ENCODE peak calls at places on chromosomes 6 and 20, in nine cellular contexts. L, S, W, Q, B, G, C, I and O are unnamed samples.

GRCh38 chr6:100538086-100538485 is 73.4 kb upstream of the SIM1 start:
- DNase-seq in G (peak; percentile 4), Q (peak; percentile 5), I (no peak), B (no peak), C (no peak), L (no peak), S (peak; percentile 19), W (no peak), O (peak; percentile 44)

GRCh38 chr6:141486942-141487341 is 645.8 kb upstream of the GJE1 start:
- DNase-seq in B (no peak), W (no peak), C (no peak), L (no peak), S (no peak), Q (no peak), I (no peak), G (no peak), O (no peak)

GRCh38 chr6:4133941-4134838 is 1.2 kb downstream of the ECI2 start:
- DNase-seq in B (peak; percentile 50), I (no peak), G (no peak), S (peak; percentile 20), W (no peak), L (peak; percentile 35), Q (no peak), C (peak; percentile 57), O (peak; percentile 30)

GRCh38 chr20:297925-298754 is 770 bp downstream of the ZCCHC3 start:
- DNase-seq in L (peak; percentile 78), B (peak; percentile 85), Q (peak; percentile 84), S (peak; percentile 77), G (no peak), W (no peak), C (peak; percentile 85), I (no peak), O (peak; percentile 74)

GRCh38 chr6:94562846-94563245 is 1014.5 kb upstream of the MANEA start:
- DNase-seq in W (no peak), G (no peak), Q (no peak), L (no peak), B (no peak), S (no peak), C (no peak), I (no peak), O (no peak)

GRCh38 chr6:52407467-52407866 is 12.7 kb upstream of the EFHC1 start:
- DNase-seq in C (no peak), I (no peak), L (no peak), Q (peak; percentile 63), S (peak; percentile 60), W (no peak), G (no peak), B (no peak), O (peak; percentile 61)

GRCh38 chr6:17790486-17790885 is 83.8 kb upstream of the NUP153 start:
- DNase-seq in C (no peak), B (no peak), S (peak; percentile 14), I (no peak), W (no peak), L (no peak), G (no peak), Q (peak; percentile 1), O (no peak)

GRCh38 chr6:122580731-122581130 is 29.5 kb upstream of the PKIB start:
- DNase-seq in S (no peak), C (no peak), W (no peak), I (no peak), L (no peak), G (no peak), B (no peak), Q (no peak), O (peak; percentile 21)

GRCh38 chr6:22248513-22249308 is 48.1 kb downstream of the PRL start:
- DNase-seq in W (no peak), C (no peak), G (no peak), B (no peak), L (no peak), Q (no peak), S (peak; percentile 80), I (no peak), O (peak; percentile 92)

GRCh38 chr6:158122048-158122447 is 46.0 kb downstream of the SERAC1 start:
- DNase-seq in S (no peak), I (no peak), W (no peak), C (no peak), Q (no peak), B (no peak), G (no peak), L (no peak), O (no peak)

GRCh38 chr20:32589256-32589655 is 4.1 kb upstream of the NOL4L start:
- DNase-seq in C (no peak), G (no peak), B (no peak), W (peak; percentile 89), Q (peak; percentile 38), I (no peak), S (no peak), L (no peak), O (no peak)

GRCh38 chr6:125662301-125662700 is 87.1 kb upstream of the HEY2 start:
- DNase-seq in S (no peak), L (no peak), C (no peak), B (no peak), Q (no peak), I (no peak), W (no peak), G (no peak), O (no peak)

GRCh38 chr6:11592289-11592906 is 54.8 kb downstream of the TMEM170B start:
- DNase-seq in I (no peak), C (no peak), G (no peak), S (no peak), W (no peak), Q (no peak), B (no peak), L (no peak), O (no peak)